ENCODE peak calls at places on chromosomes 2 and 18, in five cellular contexts. K is heart left ventricle, W is coronary artery, D is skeletal muscle cell, C is GM23248. U is an unnamed sample.

GRCh38 chr2:23824777-23825212 is 102.1 kb downstream of the ATAD2B start:
- DNase-seq in K (no peak), W (no peak), D (no peak), C (peak), U (peak)

GRCh38 chr2:28161466-28161865 is 231.2 kb upstream of the FOSL2 start:
- DNase-seq in K (no peak), W (no peak), D (no peak), C (peak), U (peak)

GRCh38 chr2:29527947-29528346 is 393.4 kb downstream of the ALK start:
- DNase-seq in K (no peak), W (no peak), D (no peak), C (no peak), U (no peak)

GRCh38 chr2:15560404-15560987 is 638 bp downstream of the NBAS start:
- DNase-seq in K (no peak), W (no peak), D (no peak), C (peak), U (no peak)

GRCh38 chr2:154900963-154901517 is 202.5 kb downstream of the KCNJ3 start:
- DNase-seq in K (no peak), W (no peak), D (no peak), C (no peak), U (no peak)

GRCh38 chr18:34971313-34971712 is 69.9 kb upstream of the MAPRE2 start:
- DNase-seq in K (no peak), W (no peak), D (peak), C (peak), U (peak)

GRCh38 chr2:101435011-101435862 is 39.7 kb downstream of the RFX8 start:
- DNase-seq in K (peak), W (no peak), D (peak), C (peak), U (peak)

GRCh38 chr2:185894223-185894622 is 155.6 kb downstream of the FSIP2 start:
- DNase-seq in K (no peak), W (no peak), D (no peak), C (no peak), U (no peak)

GRCh38 chr2:235536711-235537110 is 42.9 kb downstream of the AGAP1 start:
- DNase-seq in K (no peak), W (no peak), D (no peak), C (no peak), U (no peak)

GRCh38 chr2:213227458-213227857 is 56.8 kb upstream of the SPAG16 start:
- DNase-seq in K (no peak), W (no peak), D (no peak), C (no peak), U (no peak)

GRCh38 chr18:79182047-79182713 is 113.0 kb downstream of the ATP9B start:
- DNase-seq in K (no peak), W (no peak), D (no peak), C (no peak), U (no peak)

GRCh38 chr18:312415-312814 is 44.6 kb upstream of the THOC1 start:
- DNase-seq in K (no peak), W (no peak), D (no peak), C (no peak), U (no peak)

GRCh38 chr2:76008001-76008702 is 297.4 kb upstream of the GCFC2 start:
- DNase-seq in K (no peak), W (no peak), D (no peak), C (no peak), U (no peak)

GRCh38 chr2:154978710-154979109 is 280.2 kb downstream of the KCNJ3 start:
- DNase-seq in K (no peak), W (no peak), D (no peak), C (no peak), U (no peak)

GRCh38 chr2:47092465-47092864 is 62.6 kb downstream of the STPG4 start:
- DNase-seq in K (no peak), W (no peak), D (no peak), C (no peak), U (no peak)

GRCh38 chr2:43185146-43185545 is 41.3 kb downstream of the ZFP36L2 start:
- DNase-seq in K (no peak), W (no peak), D (no peak), C (no peak), U (no peak)

GRCh38 chr2:16014041-16014787 is 73.9 kb downstream of the MYCN start:
- DNase-seq in K (peak), W (no peak), D (no peak), C (no peak), U (no peak)

GRCh38 chr2:28593356-28593755 is 97.5 kb downstream of the PLB1 start:
- DNase-seq in K (no peak), W (peak), D (no peak), C (no peak), U (no peak)

GRCh38 chr2:223488814-223489213 is 113.3 kb downstream of the SCG2 start:
- DNase-seq in K (no peak), W (no peak), D (no peak), C (peak), U (no peak)

GRCh38 chr18:77478619-77479018 is 229.0 kb downstream of the GALR1 start:
- DNase-seq in K (peak), W (no peak), D (peak), C (no peak), U (no peak)

GRCh38 chr2:143177081-143177786 is 48.0 kb downstream of the ARHGAP15 start:
- DNase-seq in K (no peak), W (no peak), D (no peak), C (no peak), U (no peak)

DNA sequence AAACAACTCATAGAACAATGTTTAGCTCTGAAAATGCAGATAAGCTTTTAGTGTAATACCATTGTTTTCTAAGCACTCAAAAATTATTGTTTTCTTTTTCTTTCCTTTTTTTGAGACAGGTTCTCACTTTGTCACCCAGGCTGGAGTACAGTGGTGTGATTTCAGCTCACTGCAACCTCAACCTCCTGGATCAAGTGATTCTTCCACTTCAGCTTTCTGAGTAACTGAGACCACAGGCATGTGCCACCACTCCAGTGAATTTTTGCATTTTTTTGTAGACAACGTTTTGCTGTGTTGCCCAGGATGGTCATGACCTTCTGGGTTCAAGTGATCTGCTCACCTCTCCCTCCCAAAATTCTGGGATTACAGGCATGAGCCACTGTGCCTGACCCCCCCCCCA is 1204.6 kb upstream of the ZEB2 start:
- DNase-seq in K (no peak), W (no peak), D (no peak), C (peak), U (no peak)
- H3K4me3 ChIP-seq in K (no peak), W (no peak), D (no peak), C (no peak), U (no peak)

GRCh38 chr2:68736086-68736485 is 1.5 kb downstream of the ARHGAP25 start:
- DNase-seq in K (no peak), W (no peak), D (no peak), C (no peak), U (no peak)
- H3K4me3 ChIP-seq in K (no peak), W (no peak), D (no peak), C (no peak), U (no peak)

GRCh38 chr2:104844813-104845551 is 8.9 kb upstream of the POU3F3 start:
- DNase-seq in K (no peak), W (no peak), D (no peak), C (no peak), U (no peak)
- H3K4me3 ChIP-seq in K (peak), W (peak), D (peak), C (no peak), U (no peak)

DNA sequence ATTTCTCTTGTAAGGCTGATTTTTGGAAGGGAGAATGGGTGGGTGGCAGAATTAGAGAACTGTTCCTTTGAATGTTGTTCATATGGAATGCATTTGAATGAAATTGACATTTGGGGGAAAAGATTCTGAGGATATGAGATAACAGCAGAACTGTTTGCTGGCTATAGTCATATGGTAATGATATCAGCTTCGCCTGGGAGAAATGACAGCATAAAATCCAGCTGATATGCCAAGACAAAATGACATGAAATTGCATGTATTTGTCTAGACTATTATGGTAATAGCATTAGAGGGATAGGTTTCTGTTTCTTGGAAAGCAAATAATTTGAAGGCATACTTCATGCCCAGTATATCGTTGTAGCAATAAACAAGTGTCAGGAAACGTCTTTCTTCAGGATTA is 150.8 kb upstream of the SPATS2L start:
- DNase-seq in K (no peak), W (no peak), D (no peak), C (no peak), U (no peak)
- H3K4me3 ChIP-seq in K (peak), W (peak), D (no peak), C (peak), U (no peak)

DNA sequence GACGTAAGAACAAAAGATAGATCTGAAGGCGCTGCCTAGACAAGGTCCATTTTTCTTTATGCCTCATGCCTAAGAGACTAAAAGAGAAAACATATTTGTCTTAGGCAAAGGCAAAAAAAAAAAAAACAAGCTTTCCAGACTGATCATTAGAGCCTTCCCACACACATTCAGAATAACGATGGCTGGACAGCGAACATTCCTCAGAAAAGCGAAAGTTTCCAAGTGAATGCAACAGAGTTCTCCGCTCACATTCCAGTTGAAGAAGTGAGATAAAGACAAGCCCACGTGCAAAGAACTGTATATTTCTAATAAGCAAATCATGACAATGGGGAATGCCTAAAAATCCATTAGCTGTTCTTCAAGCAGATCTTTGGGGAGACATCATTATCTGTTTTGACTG is 347.9 kb downstream of the METTL4 start:
- DNase-seq in K (no peak), W (no peak), D (no peak), C (peak), U (no peak)
- H3K4me3 ChIP-seq in K (peak), W (peak), D (peak), C (peak), U (no peak)

GRCh38 chr2:86439879-86440630 is 1.1 kb upstream of the KDM3A start:
- DNase-seq in K (no peak), W (no peak), D (no peak), C (no peak), U (no peak)
- H3K4me3 ChIP-seq in K (peak), W (peak), D (no peak), C (peak), U (no peak)

U was measured in AG09309.